ENCODE peak calls at places on chromosomes 5 and 9, in five cellular contexts. O is HCT116, A is GM12892, Z is ovary, K is HepG2. W is an unnamed sample.

GRCh38 chr5:64318175-64318574 is 152.5 kb downstream of the RNF180 start:
- DNase-seq in A (no peak), O (no peak), K (no peak), Z (no peak), W (no peak)

GRCh38 chr9:69946800-69947437 is 96.7 kb upstream of the MAMDC2 start:
- DNase-seq in K (peak), O (peak), Z (no peak), A (no peak), W (peak)

GRCh38 chr5:40437452-40437861 is 242.3 kb upstream of the PTGER4 start:
- DNase-seq in O (no peak), A (no peak), Z (no peak), K (no peak), W (peak)

GRCh38 chr9:99635032-99635431 is 186.7 kb upstream of the NR4A3 start:
- DNase-seq in O (no peak), A (no peak), K (no peak), Z (no peak), W (no peak)

GRCh38 chr5:95734916-95735315 is 3.8 kb downstream of the RHOBTB3 start:
- DNase-seq in Z (peak), O (no peak), A (no peak), K (no peak), W (no peak)

GRCh38 chr5:142023836-142024235 is 11.0 kb upstream of the GNPDA1 start:
- DNase-seq in O (no peak), A (no peak), Z (no peak), K (no peak), W (no peak)

GRCh38 chr9:123104807-123105206 is 71.3 kb downstream of the GPR21 start:
- DNase-seq in A (no peak), Z (no peak), K (no peak), O (no peak), W (no peak)

GRCh38 chr9:35940474-35941467 is 17.2 kb downstream of the OR2S2 start:
- DNase-seq in Z (no peak), K (no peak), O (no peak), A (no peak), W (no peak)

GRCh38 chr9:75683591-75683990 is 206.9 kb upstream of the PCSK5 start:
- DNase-seq in K (no peak), A (no peak), Z (no peak), O (no peak), W (no peak)

GRCh38 chr5:116652903-116653302 is 78.3 kb upstream of the SEMA6A start:
- DNase-seq in O (no peak), Z (no peak), A (no peak), K (peak), W (no peak)

GRCh38 chr5:96123418-96123817 is 161.8 kb upstream of the ELL2 start:
- DNase-seq in K (peak), A (no peak), Z (no peak), O (no peak), W (no peak)

GRCh38 chr5:40409600-40409999 is 270.1 kb upstream of the PTGER4 start:
- DNase-seq in K (no peak), Z (no peak), A (no peak), O (no peak), W (no peak)

GRCh38 chr9:124137009-124137943 is 120.5 kb upstream of the NEK6 start:
- DNase-seq in O (no peak), A (peak), Z (no peak), K (no peak), W (no peak)

GRCh38 chr9:1354066-1354465 is 303.9 kb downstream of the DMRT2 start:
- DNase-seq in Z (no peak), K (no peak), O (no peak), A (no peak), W (no peak)

GRCh38 chr5:117218789-117219188 is 644.2 kb upstream of the SEMA6A start:
- DNase-seq in Z (no peak), O (no peak), A (no peak), K (no peak), W (no peak)

GRCh38 chr5:174418809-174419522 is 305.4 kb upstream of the MSX2 start:
- DNase-seq in O (peak), K (peak), Z (no peak), A (no peak), W (no peak)

GRCh38 chr9:121434946-121435345 is 64.7 kb downstream of the GGTA1 start:
- DNase-seq in Z (no peak), O (no peak), K (no peak), A (no peak), W (no peak)

GRCh38 chr5:179484201-179484600 is 66.2 kb upstream of the RUFY1 start:
- DNase-seq in O (no peak), A (no peak), K (no peak), Z (no peak), W (no peak)

GRCh38 chr9:128607642-128608350 is 48.9 kb downstream of the DYNC2I2 start:
- DNase-seq in O (no peak), Z (no peak), A (no peak), K (no peak), W (no peak)

GRCh38 chr9:35847786-35848185 is 18.8 kb downstream of the TMEM8B start:
- DNase-seq in Z (no peak), A (no peak), O (no peak), K (no peak), W (no peak)

GRCh38 chr5:149794338-149795023 is 64.4 kb downstream of the PPARGC1B start:
- DNase-seq in A (no peak), Z (no peak), K (no peak), O (no peak), W (no peak)

GRCh38 chr5:98768160-98769005 is 5.1 kb upstream of the RGMB start:
- DNase-seq in A (no peak), Z (peak), K (peak), O (no peak), W (no peak)

GRCh38 chr5:114789773-114790402 is 379.8 kb downstream of the TRIM36 start:
- DNase-seq in O (peak), K (peak), A (no peak), Z (no peak), W (no peak)

GRCh38 chr9:79568337-79569084 is 3.3 kb upstream of the TLE4 start:
- DNase-seq in K (no peak), O (no peak), Z (no peak), A (no peak), W (no peak)

GRCh38 chr9:134826336-134827246 is 54.0 kb upstream of the FCN2 start:
- DNase-seq in A (no peak), O (no peak), Z (no peak), K (no peak), W (no peak)

GRCh38 chr9:125332527-125332926 is 70.9 kb downstream of the GAPVD1 start:
- DNase-seq in K (no peak), A (peak), O (no peak), Z (no peak), W (no peak)

GRCh38 chr5:96638566-96638965 is 23.6 kb upstream of the CAST start:
- DNase-seq in A (no peak), Z (no peak), K (no peak), O (no peak), W (no peak)

GRCh38 chr5:137651022-137651421 is 84.9 kb downstream of the KLHL3 start:
- DNase-seq in K (no peak), Z (no peak), O (no peak), A (no peak), W (no peak)

GRCh38 chr9:92969516-92970466 is 22.5 kb downstream of the FGD3 start:
- DNase-seq in A (no peak), O (no peak), K (no peak), Z (no peak), W (no peak)

GRCh38 chr9:89757776-89758528 is 153.1 kb downstream of the GADD45G start:
- DNase-seq in A (no peak), K (no peak), Z (no peak), O (no peak), W (no peak)

GRCh38 chr9:132774886-132775285 is 103.2 kb downstream of the AK8 start:
- DNase-seq in Z (no peak), K (peak), O (no peak), A (no peak), W (no peak)

GRCh38 chr9:111099199-111100005 is 61.1 kb upstream of the LPAR1 start:
- DNase-seq in Z (no peak), A (no peak), O (no peak), K (no peak), W (no peak)

GRCh38 chr9:135989722-135990467 is 28.7 kb upstream of the UBAC1 start:
- DNase-seq in K (no peak), Z (peak), O (no peak), A (no peak), W (no peak)

GRCh38 chr9:11338130-11338529 is 725.3 kb upstream of the PTPRD start:
- DNase-seq in O (no peak), K (no peak), Z (no peak), A (no peak), W (no peak)

GRCh38 chr9:34797367-34797766 is 87.4 kb upstream of the CCL21 start:
- DNase-seq in Z (no peak), A (no peak), K (no peak), O (no peak), W (no peak)

GRCh38 chr9:22446950-22447606 is 454 bp downstream of the DMRTA1 start:
- DNase-seq in A (peak), K (no peak), O (no peak), Z (no peak), W (peak)

GRCh38 chr5:38766151-38766550 is 79.7 kb upstream of the OSMR start:
- DNase-seq in K (no peak), Z (no peak), A (no peak), O (no peak), W (no peak)

GRCh38 chr9:129898205-129898604 is 62.9 kb downstream of the USP20 start:
- DNase-seq in K (no peak), A (no peak), Z (no peak), O (no peak), W (peak)

GRCh38 chr9:129895376-129896268 is 60.4 kb downstream of the USP20 start:
- DNase-seq in K (no peak), O (no peak), Z (no peak), A (no peak), W (no peak)

GRCh38 chr9:129891519-129891918 is 56.3 kb downstream of the USP20 start:
- DNase-seq in A (no peak), Z (no peak), K (no peak), O (no peak), W (no peak)

GRCh38 chr9:129897263-129897662 is 62.0 kb downstream of the USP20 start:
- DNase-seq in O (no peak), K (no peak), Z (no peak), A (no peak), W (no peak)

GRCh38 chr9:129894106-129894823 is 59.0 kb downstream of the USP20 start:
- DNase-seq in K (no peak), A (no peak), O (no peak), Z (no peak), W (no peak)
- TF ChIP-seq POLR2A in K (no peak), A (no peak), O (no peak), Z (no peak), W (no peak)

GRCh38 chr9:110049699-110050450 is 158.1 kb downstream of the C9orf152 start:
- DNase-seq in O (no peak), A (no peak), K (no peak), Z (peak), W (no peak)
- TF ChIP-seq POLR2A in O (no peak), A (peak), K (no peak), Z (no peak), W (peak)

GRCh38 chr9:95506692-95507455 is 9.9 kb downstream of the PTCH1 start:
- DNase-seq in Z (peak), O (no peak), K (peak), A (peak), W (peak)
- TF ChIP-seq POLR2A in Z (peak), O (no peak), K (no peak), A (no peak), W (peak)

GRCh38 chr5:151447174-151448037 is at the start of gene SLC36A1:
- DNase-seq in A (peak), Z (peak), O (peak), K (peak), W (peak)
- TF ChIP-seq POLR2A in A (peak), Z (no peak), O (peak), K (peak), W (peak)

GRCh38 chr9:68932458-68932857 is 81.5 kb downstream of the PRKACG start:
- DNase-seq in K (no peak), Z (no peak), A (no peak), O (no peak), W (no peak)
- TF ChIP-seq POLR2A in K (no peak), Z (no peak), A (no peak), O (no peak), W (no peak)

GRCh38 chr9:19161257-19162025 is 34.1 kb upstream of the PLIN2 start:
- DNase-seq in O (peak), K (peak), A (no peak), Z (no peak), W (peak)
- TF ChIP-seq POLR2A in O (no peak), K (peak), A (no peak), Z (no peak), W (no peak)